ENCODE peak calls at places on chromosomes 6 and 20, in seven cellular contexts. One of them, this sample, is unnamed.

GRCh38 chr6:145063091-145063490 is 672.2 kb downstream of the EPM2A start:
- DNase-seq in mesenchymal stem cell: no peak
- DNase-seq in putamen: no peak
- DNase-seq in D341Med: no peak
- DNase-seq in stimulated activated CD4-positive, alpha-beta T cell treated with anti-CD3 and anti-CD28 coated beads, Interleukin-1b, Interleukin-23, amount 100 ng/mL, for 4 hours: no peak
- DNase-seq in lung: no peak
- DNase-seq in HTR-8/SVneo: no peak
- DNase-seq in this sample: peak

GRCh38 chr6:124869412-124869811 is 92.8 kb upstream of the RNF217 start:
- DNase-seq in putamen: no peak
- DNase-seq in lung: no peak
- DNase-seq in stimulated activated CD4-positive, alpha-beta T cell treated with anti-CD3 and anti-CD28 coated beads, Interleukin-1b, Interleukin-23, amount 100 ng/mL, for 4 hours: no peak
- DNase-seq in mesenchymal stem cell: no peak
- DNase-seq in HTR-8/SVneo: no peak
- DNase-seq in D341Med: no peak
- DNase-seq in this sample: no peak

GRCh38 chr6:13766201-13766634 is 48.1 kb downstream of the MCUR1 start:
- DNase-seq in lung: no peak
- DNase-seq in D341Med: peak
- DNase-seq in mesenchymal stem cell: peak
- DNase-seq in stimulated activated CD4-positive, alpha-beta T cell treated with anti-CD3 and anti-CD28 coated beads, Interleukin-1b, Interleukin-23, amount 100 ng/mL, for 4 hours: no peak
- DNase-seq in HTR-8/SVneo: peak
- DNase-seq in putamen: no peak
- DNase-seq in this sample: peak

GRCh38 chr6:46129634-46130505 is at the start of gene ENPP4:
- DNase-seq in D341Med: peak
- DNase-seq in mesenchymal stem cell: peak
- DNase-seq in stimulated activated CD4-positive, alpha-beta T cell treated with anti-CD3 and anti-CD28 coated beads, Interleukin-1b, Interleukin-23, amount 100 ng/mL, for 4 hours: peak
- DNase-seq in lung: peak
- DNase-seq in HTR-8/SVneo: peak
- DNase-seq in putamen: peak
- DNase-seq in this sample: peak

GRCh38 chr20:36572701-36573102 is 695 bp upstream of the TGIF2 start:
- DNase-seq in mesenchymal stem cell: peak
- DNase-seq in putamen: no peak
- DNase-seq in D341Med: no peak
- DNase-seq in lung: no peak
- DNase-seq in stimulated activated CD4-positive, alpha-beta T cell treated with anti-CD3 and anti-CD28 coated beads, Interleukin-1b, Interleukin-23, amount 100 ng/mL, for 4 hours: peak
- DNase-seq in HTR-8/SVneo: no peak
- DNase-seq in this sample: no peak

GRCh38 chr20:51528263-51529026 is 14.1 kb downstream of the NFATC2 start:
- DNase-seq in stimulated activated CD4-positive, alpha-beta T cell treated with anti-CD3 and anti-CD28 coated beads, Interleukin-1b, Interleukin-23, amount 100 ng/mL, for 4 hours: peak
- DNase-seq in putamen: no peak
- DNase-seq in mesenchymal stem cell: no peak
- DNase-seq in lung: no peak
- DNase-seq in D341Med: no peak
- DNase-seq in HTR-8/SVneo: no peak
- DNase-seq in this sample: no peak

GRCh38 chr6:28940859-28941680 is 17.3 kb upstream of the TRIM27 start:
- DNase-seq in lung: peak
- DNase-seq in D341Med: peak
- DNase-seq in stimulated activated CD4-positive, alpha-beta T cell treated with anti-CD3 and anti-CD28 coated beads, Interleukin-1b, Interleukin-23, amount 100 ng/mL, for 4 hours: peak
- DNase-seq in mesenchymal stem cell: peak
- DNase-seq in putamen: peak
- DNase-seq in HTR-8/SVneo: no peak
- DNase-seq in this sample: peak

GRCh38 chr6:19999319-20000191 is 162.4 kb downstream of the ID4 start:
- DNase-seq in lung: no peak
- DNase-seq in stimulated activated CD4-positive, alpha-beta T cell treated with anti-CD3 and anti-CD28 coated beads, Interleukin-1b, Interleukin-23, amount 100 ng/mL, for 4 hours: no peak
- DNase-seq in putamen: no peak
- DNase-seq in HTR-8/SVneo: no peak
- DNase-seq in mesenchymal stem cell: peak
- DNase-seq in D341Med: peak
- DNase-seq in this sample: peak

GRCh38 chr6:11772109-11772830 is 6.3 kb downstream of the ADTRP start:
- DNase-seq in stimulated activated CD4-positive, alpha-beta T cell treated with anti-CD3 and anti-CD28 coated beads, Interleukin-1b, Interleukin-23, amount 100 ng/mL, for 4 hours: no peak
- DNase-seq in putamen: no peak
- DNase-seq in D341Med: no peak
- DNase-seq in HTR-8/SVneo: peak
- DNase-seq in lung: no peak
- DNase-seq in mesenchymal stem cell: peak
- DNase-seq in this sample: no peak

GRCh38 chr6:64712606-64713005 is 994.4 kb downstream of the EYS start:
- DNase-seq in D341Med: no peak
- DNase-seq in putamen: no peak
- DNase-seq in lung: no peak
- DNase-seq in HTR-8/SVneo: no peak
- DNase-seq in mesenchymal stem cell: peak
- DNase-seq in stimulated activated CD4-positive, alpha-beta T cell treated with anti-CD3 and anti-CD28 coated beads, Interleukin-1b, Interleukin-23, amount 100 ng/mL, for 4 hours: no peak
- DNase-seq in this sample: no peak

GRCh38 chr20:21228511-21228910 is 74.6 kb upstream of the XRN2 start:
- DNase-seq in HTR-8/SVneo: no peak
- DNase-seq in D341Med: no peak
- DNase-seq in stimulated activated CD4-positive, alpha-beta T cell treated with anti-CD3 and anti-CD28 coated beads, Interleukin-1b, Interleukin-23, amount 100 ng/mL, for 4 hours: no peak
- DNase-seq in putamen: no peak
- DNase-seq in lung: no peak
- DNase-seq in mesenchymal stem cell: no peak
- DNase-seq in this sample: no peak

GRCh38 chr20:63085087-63085861 is 78.5 kb upstream of the BHLHE23 start:
- DNase-seq in mesenchymal stem cell: no peak
- DNase-seq in putamen: no peak
- DNase-seq in lung: no peak
- DNase-seq in D341Med: peak
- DNase-seq in stimulated activated CD4-positive, alpha-beta T cell treated with anti-CD3 and anti-CD28 coated beads, Interleukin-1b, Interleukin-23, amount 100 ng/mL, for 4 hours: no peak
- DNase-seq in HTR-8/SVneo: no peak
- DNase-seq in this sample: no peak

GRCh38 chr6:118218156-118218555 is 311.1 kb downstream of the SLC35F1 start:
- DNase-seq in putamen: no peak
- DNase-seq in lung: no peak
- DNase-seq in HTR-8/SVneo: no peak
- DNase-seq in mesenchymal stem cell: no peak
- DNase-seq in D341Med: no peak
- DNase-seq in stimulated activated CD4-positive, alpha-beta T cell treated with anti-CD3 and anti-CD28 coated beads, Interleukin-1b, Interleukin-23, amount 100 ng/mL, for 4 hours: no peak
- DNase-seq in this sample: peak

GRCh38 chr6:125104425-125104824 is 49.1 kb upstream of the TPD52L1 start:
- DNase-seq in HTR-8/SVneo: no peak
- DNase-seq in putamen: peak
- DNase-seq in stimulated activated CD4-positive, alpha-beta T cell treated with anti-CD3 and anti-CD28 coated beads, Interleukin-1b, Interleukin-23, amount 100 ng/mL, for 4 hours: no peak
- DNase-seq in D341Med: no peak
- DNase-seq in lung: no peak
- DNase-seq in mesenchymal stem cell: peak
- DNase-seq in this sample: no peak

GRCh38 chr6:28719275-28719940 is 193.7 kb downstream of the GPX5 start:
- DNase-seq in putamen: no peak
- DNase-seq in mesenchymal stem cell: no peak
- DNase-seq in stimulated activated CD4-positive, alpha-beta T cell treated with anti-CD3 and anti-CD28 coated beads, Interleukin-1b, Interleukin-23, amount 100 ng/mL, for 4 hours: no peak
- DNase-seq in lung: no peak
- DNase-seq in HTR-8/SVneo: no peak
- DNase-seq in D341Med: no peak
- DNase-seq in this sample: peak

GRCh38 chr20:37451616-37452015 is 69.4 kb upstream of the NNAT start:
- DNase-seq in putamen: no peak
- DNase-seq in stimulated activated CD4-positive, alpha-beta T cell treated with anti-CD3 and anti-CD28 coated beads, Interleukin-1b, Interleukin-23, amount 100 ng/mL, for 4 hours: no peak
- DNase-seq in mesenchymal stem cell: no peak
- DNase-seq in D341Med: peak
- DNase-seq in HTR-8/SVneo: no peak
- DNase-seq in lung: no peak
- DNase-seq in this sample: no peak

GRCh38 chr6:108581237-108581931 is 20.7 kb downstream of the FOXO3 start:
- DNase-seq in HTR-8/SVneo: no peak
- DNase-seq in stimulated activated CD4-positive, alpha-beta T cell treated with anti-CD3 and anti-CD28 coated beads, Interleukin-1b, Interleukin-23, amount 100 ng/mL, for 4 hours: no peak
- DNase-seq in mesenchymal stem cell: peak
- DNase-seq in D341Med: no peak
- DNase-seq in lung: peak
- DNase-seq in putamen: no peak
- DNase-seq in this sample: no peak

GRCh38 chr6:167079853-167080297 is 43.0 kb upstream of the CCR6 start:
- DNase-seq in lung: no peak
- DNase-seq in mesenchymal stem cell: no peak
- DNase-seq in stimulated activated CD4-positive, alpha-beta T cell treated with anti-CD3 and anti-CD28 coated beads, Interleukin-1b, Interleukin-23, amount 100 ng/mL, for 4 hours: peak
- DNase-seq in HTR-8/SVneo: no peak
- DNase-seq in D341Med: no peak
- DNase-seq in putamen: peak
- DNase-seq in this sample: no peak

GRCh38 chr20:44435630-44436335 is 39.9 kb upstream of the TTPAL start:
- DNase-seq in lung: no peak
- DNase-seq in stimulated activated CD4-positive, alpha-beta T cell treated with anti-CD3 and anti-CD28 coated beads, Interleukin-1b, Interleukin-23, amount 100 ng/mL, for 4 hours: no peak
- DNase-seq in D341Med: no peak
- DNase-seq in putamen: no peak
- DNase-seq in HTR-8/SVneo: no peak
- DNase-seq in mesenchymal stem cell: no peak
- DNase-seq in this sample: no peak

GRCh38 chr6:157017022-157017421 is 239.8 kb downstream of the ARID1B start:
- DNase-seq in mesenchymal stem cell: no peak
- DNase-seq in stimulated activated CD4-positive, alpha-beta T cell treated with anti-CD3 and anti-CD28 coated beads, Interleukin-1b, Interleukin-23, amount 100 ng/mL, for 4 hours: no peak
- DNase-seq in lung: no peak
- DNase-seq in putamen: no peak
- DNase-seq in D341Med: no peak
- DNase-seq in HTR-8/SVneo: no peak
- DNase-seq in this sample: no peak

GRCh38 chr20:5586720-5587119 is 163.5 kb upstream of the SHLD1 start:
- DNase-seq in lung: no peak
- DNase-seq in D341Med: no peak
- DNase-seq in mesenchymal stem cell: no peak
- DNase-seq in stimulated activated CD4-positive, alpha-beta T cell treated with anti-CD3 and anti-CD28 coated beads, Interleukin-1b, Interleukin-23, amount 100 ng/mL, for 4 hours: no peak
- DNase-seq in putamen: no peak
- DNase-seq in HTR-8/SVneo: no peak
- DNase-seq in this sample: no peak

GRCh38 chr20:58236612-58237317 is 8.3 kb upstream of the ANKRD60 start:
- DNase-seq in mesenchymal stem cell: peak
- DNase-seq in putamen: peak
- DNase-seq in lung: peak
- DNase-seq in HTR-8/SVneo: peak
- DNase-seq in D341Med: peak
- DNase-seq in stimulated activated CD4-positive, alpha-beta T cell treated with anti-CD3 and anti-CD28 coated beads, Interleukin-1b, Interleukin-23, amount 100 ng/mL, for 4 hours: peak
- DNase-seq in this sample: peak

GRCh38 chr6:3708540-3708939 is 43.0 kb downstream of the PXDC1 start:
- DNase-seq in putamen: no peak
- DNase-seq in D341Med: no peak
- DNase-seq in HTR-8/SVneo: no peak
- DNase-seq in mesenchymal stem cell: no peak
- DNase-seq in stimulated activated CD4-positive, alpha-beta T cell treated with anti-CD3 and anti-CD28 coated beads, Interleukin-1b, Interleukin-23, amount 100 ng/mL, for 4 hours: no peak
- DNase-seq in lung: no peak
- DNase-seq in this sample: no peak

GRCh38 chr6:113591896-113592827 is 265.0 kb upstream of the MARCKS start:
- DNase-seq in putamen: no peak
- DNase-seq in mesenchymal stem cell: peak
- DNase-seq in HTR-8/SVneo: no peak
- DNase-seq in lung: no peak
- DNase-seq in D341Med: no peak
- DNase-seq in stimulated activated CD4-positive, alpha-beta T cell treated with anti-CD3 and anti-CD28 coated beads, Interleukin-1b, Interleukin-23, amount 100 ng/mL, for 4 hours: no peak
- DNase-seq in this sample: no peak

GRCh38 chr20:62066339-62066982 is 780 bp upstream of the TAF4 start:
- DNase-seq in stimulated activated CD4-positive, alpha-beta T cell treated with anti-CD3 and anti-CD28 coated beads, Interleukin-1b, Interleukin-23, amount 100 ng/mL, for 4 hours: peak
- DNase-seq in putamen: peak
- DNase-seq in HTR-8/SVneo: peak
- DNase-seq in mesenchymal stem cell: peak
- DNase-seq in lung: peak
- DNase-seq in D341Med: peak
- DNase-seq in this sample: peak